ENCODE peak calls at places on chromosomes 3 and 15, in ten cellular contexts. I, C, M, U, W, H, G, Z, N and S are unnamed samples. For H4K20me1, the result is how much of the 10 kb centered on the place peaks cover.

GRCh38 chr3:195168009-195168759 is 102.8 kb downstream of the XXYLT1 start:
- DNase-seq in I (no peak), C (no peak), M (no peak), U (no peak), W (no peak), H (no peak), G (no peak), Z (no peak), N (no peak), S (peak)

GRCh38 chr15:66767370-66767769 is 65.3 kb downstream of the SMAD6 start:
- DNase-seq in I (no peak), C (no peak), M (no peak), U (no peak), W (no peak), H (no peak), G (no peak), Z (no peak), N (no peak), S (no peak)

GRCh38 chr3:123188058-123188457 is 13.7 kb upstream of the SEC22A start:
- DNase-seq in I (no peak), C (no peak), M (no peak), U (no peak), W (no peak), H (no peak), G (peak), Z (no peak), N (no peak), S (no peak)

GRCh38 chr3:72702997-72703396 is 145.2 kb downstream of the SHQ1 start:
- DNase-seq in I (no peak), C (no peak), M (no peak), U (no peak), W (no peak), H (no peak), G (no peak), Z (no peak), N (no peak), S (no peak)

GRCh38 chr15:39587291-39587909 is 6.5 kb downstream of the THBS1 start:
- DNase-seq in I (no peak), C (no peak), M (no peak), U (no peak), W (no peak), H (no peak), G (peak), Z (no peak), N (no peak), S (no peak)

GRCh38 chr3:24502690-24503089 is 8.0 kb upstream of the THRB start:
- DNase-seq in I (peak), C (no peak), M (peak), U (no peak), W (no peak), H (no peak), G (no peak), Z (no peak), N (no peak), S (peak)

GRCh38 chr3:14289590-14290453 is 111.2 kb downstream of the LSM3 start:
- DNase-seq in I (peak), C (no peak), M (peak), U (no peak), W (peak), H (no peak), G (peak), Z (no peak), N (no peak), S (peak)

GRCh38 chr3:161821591-161821990 is 325.0 kb downstream of the OTOL1 start:
- DNase-seq in I (no peak), C (no peak), M (peak), U (no peak), W (no peak), H (no peak), G (no peak), Z (no peak), N (no peak), S (no peak)

GRCh38 chr3:72115307-72115706 is 330.4 kb upstream of the PROK2 start:
- DNase-seq in I (no peak), C (no peak), M (no peak), U (no peak), W (no peak), H (no peak), G (no peak), Z (no peak), N (no peak), S (no peak)

GRCh38 chr3:166785851-166786250 is 594.2 kb downstream of the ZBBX start:
- DNase-seq in I (peak), C (no peak), M (peak), U (no peak), W (no peak), H (no peak), G (no peak), Z (no peak), N (no peak), S (no peak)

GRCh38 chr15:76678766-76679165 is 226.4 kb downstream of the SCAPER start:
- DNase-seq in I (peak), C (no peak), M (no peak), U (no peak), W (no peak), H (no peak), G (peak), Z (no peak), N (no peak), S (no peak)

GRCh38 chr15:68819451-68820204 is 1.1 kb downstream of the ANP32A start:
- DNase-seq in I (peak), C (peak), M (peak), U (peak), W (peak), H (peak), G (peak), Z (no peak), N (peak), S (peak)

GRCh38 chr3:124767259-124767658 is 37.0 kb downstream of the UMPS start:
- DNase-seq in I (no peak), C (no peak), M (no peak), U (no peak), W (no peak), H (no peak), G (no peak), Z (no peak), N (no peak), S (no peak)

GRCh38 chr3:66538390-66538789 is 37.6 kb upstream of the LRIG1 start:
- DNase-seq in I (no peak), C (no peak), M (no peak), U (no peak), W (no peak), H (no peak), G (no peak), Z (no peak), N (no peak), S (no peak)

GRCh38 chr3:128080323-128080898 is 28.2 kb downstream of the SEC61A1 start:
- DNase-seq in I (peak), C (no peak), M (peak), U (no peak), W (no peak), H (no peak), G (peak), Z (no peak), N (no peak), S (peak)

GRCh38 chr15:45551691-45552090 is 29.1 kb upstream of the SLC30A4 start:
- DNase-seq in I (no peak), C (no peak), M (no peak), U (no peak), W (no peak), H (no peak), G (peak), Z (no peak), N (no peak), S (peak)

GRCh38 chr15:101088788-101089578 is 162.9 kb downstream of the CHSY1 start:
- DNase-seq in I (no peak), C (peak), M (peak), U (peak), W (peak), H (peak), G (no peak), Z (peak), N (peak), S (peak)

GRCh38 chr3:151787626-151788025 is 26.3 kb upstream of the AADAC start:
- DNase-seq in I (peak), C (no peak), M (peak), U (no peak), W (no peak), H (no peak), G (peak), Z (no peak), N (no peak), S (no peak)

GRCh38 chr3:13708301-13708700 is 159.4 kb downstream of the FBLN2 start:
- DNase-seq in I (no peak), C (no peak), M (no peak), U (no peak), W (no peak), H (no peak), G (no peak), Z (no peak), N (no peak), S (no peak)

GRCh38 chr3:129470861-129471260 is 30.8 kb downstream of the IFT122 start:
- DNase-seq in I (no peak), C (no peak), M (no peak), U (no peak), W (no peak), H (no peak), G (no peak), Z (no peak), N (no peak), S (no peak)

GRCh38 chr15:64850778-64851502 is 9.2 kb downstream of the PLEKHO2 start:
- DNase-seq in I (no peak), C (no peak), M (no peak), U (no peak), W (no peak), H (no peak), G (no peak), Z (no peak), N (no peak), S (no peak)

GRCh38 chr15:95857124-95857757 is 473.3 kb upstream of the NR2F2 start:
- DNase-seq in I (peak), C (no peak), M (peak), U (no peak), W (no peak), H (no peak), G (peak), Z (no peak), N (no peak), S (peak)

GRCh38 chr15:59556405-59556804 is 55.2 kb upstream of the GCNT3 start:
- DNase-seq in I (no peak), C (no peak), M (no peak), U (no peak), W (no peak), H (no peak), G (no peak), Z (no peak), N (no peak), S (peak)

GRCh38 chr15:52206446-52206845 is 15.3 kb upstream of the GNB5 start:
- DNase-seq in I (no peak), C (no peak), M (no peak), U (no peak), W (no peak), H (no peak), G (no peak), Z (no peak), N (no peak), S (no peak)

GRCh38 chr3:187403768-187404270 is 35.6 kb downstream of the RTP4 start:
- DNase-seq in I (peak), C (no peak), M (peak), U (no peak), W (peak), H (no peak), G (peak), Z (peak), N (no peak), S (peak)

GRCh38 chr15:42172475-42172874 is 16.0 kb upstream of the PLA2G4F start:
- DNase-seq in I (no peak), C (no peak), M (no peak), U (no peak), W (no peak), H (no peak), G (no peak), Z (no peak), N (no peak), S (no peak)

GRCh38 chr3:110789315-110789714 is 282.3 kb upstream of the NECTIN3 start:
- DNase-seq in I (peak), C (no peak), M (no peak), U (no peak), W (no peak), H (no peak), G (peak), Z (no peak), N (no peak), S (no peak)

GRCh38 chr3:188270423-188270972 is 116.5 kb downstream of the LPP start:
- DNase-seq in I (peak), C (no peak), M (peak), U (no peak), W (peak), H (no peak), G (peak), Z (no peak), N (peak), S (peak)

GRCh38 chr3:64642327-64643151 is 45.3 kb downstream of the ADAMTS9 start:
- DNase-seq in I (no peak), C (peak), M (no peak), U (no peak), W (peak), H (no peak), G (no peak), Z (no peak), N (no peak), S (no peak)

GRCh38 chr3:43582876-43583275 is 38.9 kb downstream of the ANO10 start:
- DNase-seq in I (peak), C (no peak), M (no peak), U (no peak), W (no peak), H (no peak), G (peak), Z (no peak), N (no peak), S (no peak)

GRCh38 chr3:196694941-196695848 is 16.9 kb downstream of the CEP19 start:
- DNase-seq in I (no peak), C (no peak), M (no peak), U (no peak), W (no peak), H (no peak), G (no peak), Z (no peak), N (no peak), S (no peak)

GRCh38 chr3:54053201-54053600 is 69.2 kb upstream of the CACNA2D3 start:
- DNase-seq in I (peak), C (no peak), M (no peak), U (no peak), W (peak), H (no peak), G (no peak), Z (no peak), N (no peak), S (no peak)

GRCh38 chr3:43522702-43523362 is 99.0 kb downstream of the ANO10 start:
- DNase-seq in I (peak), C (no peak), M (peak), U (no peak), W (peak), H (no peak), G (peak), Z (no peak), N (no peak), S (peak)

GRCh38 chr3:69500604-69501003 is 114.7 kb upstream of the FRMD4B start:
- DNase-seq in I (no peak), C (no peak), M (no peak), U (no peak), W (no peak), H (no peak), G (no peak), Z (no peak), N (peak), S (no peak)

GRCh38 chr15:75902129-75902557 is 1.5 kb upstream of the FBXO22 start:
- DNase-seq in I (no peak), C (peak), M (no peak), U (no peak), W (peak), H (peak), G (no peak), Z (no peak), N (no peak), S (no peak)

GRCh38 chr3:31729573-31729972 is 196.8 kb downstream of the STT3B start:
- DNase-seq in I (no peak), C (no peak), M (no peak), U (no peak), W (no peak), H (no peak), G (no peak), Z (no peak), N (no peak), S (no peak)

GRCh38 chr15:67903708-67904107 is 63.9 kb upstream of the RNU6-1 start:
- DNase-seq in I (no peak), C (no peak), M (no peak), U (no peak), W (no peak), H (no peak), G (no peak), Z (no peak), N (no peak), S (no peak)

GRCh38 chr15:80703965-80704364 is 8.9 kb downstream of the ABHD17C start:
- DNase-seq in I (peak), C (no peak), M (no peak), U (no peak), W (no peak), H (no peak), G (no peak), Z (no peak), N (no peak), S (no peak)
- H4K20me1 ChIP-seq in I (half or more), C (under half), M (under half), U (under half), W (under half), H (under half), G (half or more), Z (under half), N (under half), S (under half)

GRCh38 chr3:55459838-55460237 is 27.3 kb downstream of the WNT5A start:
- DNase-seq in I (no peak), C (no peak), M (no peak), U (no peak), W (no peak), H (no peak), G (no peak), Z (no peak), N (no peak), S (no peak)

GRCh38 chr3:55458398-55458797 is 28.7 kb downstream of the WNT5A start:
- DNase-seq in I (no peak), C (no peak), M (no peak), U (no peak), W (no peak), H (no peak), G (no peak), Z (no peak), N (no peak), S (no peak)

GRCh38 chr3:55466526-55466925 is 20.6 kb downstream of the WNT5A start:
- DNase-seq in I (no peak), C (no peak), M (no peak), U (no peak), W (no peak), H (no peak), G (no peak), Z (no peak), N (no peak), S (no peak)

GRCh38 chr3:55467099-55467498 is 20.0 kb downstream of the WNT5A start:
- DNase-seq in I (peak), C (no peak), M (no peak), U (no peak), W (no peak), H (no peak), G (peak), Z (no peak), N (no peak), S (no peak)

DNA sequence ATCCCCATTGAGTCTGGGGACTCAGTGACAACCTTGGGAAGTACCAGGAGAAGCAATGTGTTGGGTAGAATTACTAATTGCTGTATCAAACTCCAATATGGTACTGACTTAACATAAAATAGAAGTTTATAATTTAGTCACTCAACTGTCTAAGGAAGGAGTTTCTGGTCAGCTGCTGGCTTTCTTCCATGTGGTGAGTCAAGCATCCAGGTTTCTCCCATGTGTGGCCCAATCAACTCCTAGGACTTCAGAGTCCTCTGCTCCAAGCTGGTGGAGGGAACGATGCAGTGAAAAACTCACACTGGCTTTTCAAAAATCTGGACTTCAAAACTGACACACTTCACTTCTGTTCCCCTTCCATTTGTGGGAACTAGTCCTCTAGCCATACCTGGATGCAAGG is 25.2 kb downstream of the WNT5A start:
- DNase-seq in I (peak), C (no peak), M (peak), U (no peak), W (no peak), H (no peak), G (peak), Z (no peak), N (no peak), S (peak)
- H3K4me3 ChIP-seq in I (no peak), C (no peak), M (no peak), U (no peak), W (no peak), H (no peak), G (no peak), Z (no peak), N (no peak), S (no peak)

DNA sequence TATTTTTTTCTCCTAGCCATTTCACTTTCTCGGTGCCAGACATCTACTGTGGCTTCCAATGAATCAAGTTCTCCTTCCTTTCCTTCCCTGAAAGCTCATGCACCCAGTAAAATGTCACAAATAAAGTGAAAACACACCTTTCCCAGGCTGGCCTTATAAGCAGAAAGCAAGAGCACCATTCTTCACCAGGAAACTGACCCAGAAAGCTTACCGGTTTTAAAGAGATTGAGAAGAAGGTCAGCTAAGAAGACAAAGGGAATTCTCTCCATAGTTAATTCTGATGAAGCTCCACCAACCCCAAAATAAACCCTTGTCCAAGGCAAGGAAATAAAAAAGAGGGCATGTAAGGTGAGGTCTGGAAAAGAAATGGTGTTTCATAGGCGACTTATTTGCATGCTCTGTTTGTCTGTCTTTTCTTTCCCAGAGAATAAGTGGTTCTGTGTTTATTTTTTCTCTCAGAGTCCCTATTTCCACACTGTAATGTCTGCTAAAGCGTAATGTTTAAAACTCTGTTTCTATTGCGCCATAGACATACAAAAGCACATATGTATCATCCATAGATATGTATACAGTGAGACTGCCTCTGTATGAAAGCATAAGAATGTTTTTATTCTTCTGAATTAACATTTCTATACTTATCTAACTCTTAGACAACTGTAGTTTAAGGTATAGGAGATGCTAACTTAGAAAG is 2.8 kb downstream of the LSAMP start:
- DNase-seq in I (no peak), C (no peak), M (no peak), U (no peak), W (no peak), H (no peak), G (peak), Z (no peak), N (no peak), S (no peak)
- H3K27ac ChIP-seq in I (no peak), C (no peak), M (no peak), U (no peak), W (peak), H (peak), G (peak), Z (no peak), N (no peak), S (no peak)

DNA sequence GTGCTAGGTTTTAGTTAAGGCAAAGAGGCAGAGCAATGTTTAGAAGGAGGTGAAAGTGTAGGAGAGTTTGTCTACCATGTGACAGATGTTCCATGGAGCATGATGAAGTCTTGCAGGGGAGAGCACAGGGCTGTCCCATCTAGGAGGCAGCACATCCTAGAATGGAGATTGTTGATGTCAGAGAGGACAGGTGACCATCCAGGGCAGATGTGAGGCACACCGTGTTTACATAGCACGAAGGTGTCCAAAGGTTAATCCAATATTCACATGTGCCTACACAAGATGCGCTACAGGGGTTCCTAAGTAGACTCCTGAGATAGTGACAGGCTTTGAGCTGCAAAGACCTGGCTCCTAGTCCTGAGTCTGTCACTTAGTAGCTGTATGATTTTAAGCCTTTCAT is 219.3 kb upstream of the SLCO3A1 start:
- DNase-seq in I (no peak), C (no peak), M (no peak), U (no peak), W (peak), H (no peak), G (no peak), Z (no peak), N (no peak), S (no peak)
- H4K20me1 ChIP-seq in I (under half), C (under half), M (under half), U (under half), W (under half), H (under half), G (under half), Z (under half), N (under half), S (under half)

GRCh38 chr3:42072930-42073329 is 18.2 kb upstream of the TRAK1 start:
- DNase-seq in I (no peak), C (no peak), M (no peak), U (no peak), W (no peak), H (no peak), G (no peak), Z (no peak), N (no peak), S (no peak)
- H3K4me3 ChIP-seq in I (peak), C (no peak), M (no peak), U (peak), W (no peak), H (peak), G (no peak), Z (no peak), N (peak), S (no peak)

GRCh38 chr15:92020765-92021164 is 167.3 kb downstream of the SLCO3A1 start:
- DNase-seq in I (peak), C (no peak), M (no peak), U (no peak), W (no peak), H (no peak), G (peak), Z (no peak), N (no peak), S (peak)
- H3K27ac ChIP-seq in I (peak), C (no peak), M (no peak), U (peak), W (no peak), H (no peak), G (no peak), Z (no peak), N (no peak), S (no peak)

GRCh38 chr3:51706021-51706485 is 815 bp upstream of the GRM2 start:
- DNase-seq in I (no peak), C (no peak), M (no peak), U (no peak), W (no peak), H (peak), G (no peak), Z (no peak), N (no peak), S (no peak)
- H4K20me1 ChIP-seq in I (under half), C (under half), M (under half), U (under half), W (under half), H (under half), G (under half), Z (under half), N (under half), S (under half)